ENCODE peak calls at places on chromosome 4, in eight cellular contexts. G, S, F, X, D, Q, J and U are unnamed samples.

GRCh38 chr4:147837435-147837834 is 105.5 kb downstream of the ARHGAP10 start:
- DNase-seq in G (no peak), S (no peak), F (no peak), X (no peak), D (no peak), Q (no peak), J (peak; percentile 27), U (no peak)

GRCh38 chr4:35461931-35462659 is 782.2 kb downstream of the ARAP2 start:
- DNase-seq in G (no peak), S (peak; percentile 50), F (peak; percentile 19), X (no peak), D (no peak), Q (no peak), J (no peak), U (no peak)

GRCh38 chr4:113683143-113683542 is 78.4 kb downstream of the CAMK2D start:
- DNase-seq in G (no peak), S (no peak), F (no peak), X (peak; percentile 48), D (no peak), Q (no peak), J (no peak), U (peak; percentile 33)

GRCh38 chr4:134862116-134862515 is 660.5 kb upstream of the PABPC4L start:
- DNase-seq in G (no peak), S (no peak), F (no peak), X (no peak), D (no peak), Q (no peak), J (no peak), U (no peak)

GRCh38 chr4:140344621-140345020 is 28.8 kb upstream of the SCOC start:
- DNase-seq in G (no peak), S (no peak), F (no peak), X (no peak), D (no peak), Q (no peak), J (no peak), U (no peak)

GRCh38 chr4:140662082-140662869 is 93.5 kb upstream of the UCP1 start:
- DNase-seq in G (no peak), S (no peak), F (no peak), X (no peak), D (no peak), Q (no peak), J (no peak), U (no peak)

GRCh38 chr4:5371415-5372190 is 320.3 kb downstream of the STK32B start:
- DNase-seq in G (no peak), S (no peak), F (no peak), X (no peak), D (no peak), Q (no peak), J (no peak), U (no peak)

GRCh38 chr4:131091896-131092295 is 1995.9 kb downstream of the C4orf33 start:
- DNase-seq in G (no peak), S (no peak), F (no peak), X (no peak), D (peak; percentile 45), Q (no peak), J (no peak), U (no peak)

GRCh38 chr4:78644744-78645330 is 93.3 kb downstream of the ANXA3 start:
- DNase-seq in G (peak; percentile 60), S (peak; percentile 59), F (peak; percentile 43), X (no peak), D (peak; percentile 89), Q (peak; percentile 72), J (peak; percentile 68), U (no peak)

GRCh38 chr4:5956285-5957021 is 61.8 kb downstream of the C4orf50 start:
- DNase-seq in G (no peak), S (peak; percentile 70), F (peak; percentile 64), X (no peak), D (no peak), Q (no peak), J (no peak), U (no peak)

GRCh38 chr4:7651461-7651921 is 216.8 kb upstream of the PSAPL1 start:
- DNase-seq in G (peak; percentile 29), S (peak; percentile 61), F (peak; percentile 49), X (no peak), D (peak; percentile 34), Q (no peak), J (no peak), U (no peak)

GRCh38 chr4:37243722-37244582 is 591 bp upstream of the NWD2 start:
- DNase-seq in G (no peak), S (peak; percentile 80), F (peak; percentile 84), X (peak; percentile 47), D (no peak), Q (no peak), J (no peak), U (no peak)
- TF ChIP-seq CTCF in G (no peak), S (peak; percentile 80), F (peak; percentile 77), X (no peak), D (no peak), Q (no peak), J (no peak), U (no peak)

GRCh38 chr4:41212221-41213203 is 1.8 kb downstream of the APBB2 start:
- DNase-seq in G (peak; percentile 56), S (no peak), F (peak; percentile 30), X (no peak), D (peak; percentile 85), Q (no peak), J (peak; percentile 62), U (no peak)

GRCh38 chr4:41213563-41214157 is 682 bp downstream of the APBB2 start:
- DNase-seq in G (no peak), S (no peak), F (peak; percentile 50), X (peak; percentile 56), D (no peak), Q (no peak), J (peak; percentile 21), U (no peak)

GRCh38 chr4:41215155-41215554 is 813 bp upstream of the APBB2 start:
- DNase-seq in G (no peak), S (no peak), F (no peak), X (no peak), D (no peak), Q (no peak), J (no peak), U (no peak)

GRCh38 chr4:41215969-41216293 is 1.6 kb upstream of the APBB2 start:
- DNase-seq in G (no peak), S (no peak), F (no peak), X (no peak), D (no peak), Q (no peak), J (no peak), U (no peak)

DNA sequence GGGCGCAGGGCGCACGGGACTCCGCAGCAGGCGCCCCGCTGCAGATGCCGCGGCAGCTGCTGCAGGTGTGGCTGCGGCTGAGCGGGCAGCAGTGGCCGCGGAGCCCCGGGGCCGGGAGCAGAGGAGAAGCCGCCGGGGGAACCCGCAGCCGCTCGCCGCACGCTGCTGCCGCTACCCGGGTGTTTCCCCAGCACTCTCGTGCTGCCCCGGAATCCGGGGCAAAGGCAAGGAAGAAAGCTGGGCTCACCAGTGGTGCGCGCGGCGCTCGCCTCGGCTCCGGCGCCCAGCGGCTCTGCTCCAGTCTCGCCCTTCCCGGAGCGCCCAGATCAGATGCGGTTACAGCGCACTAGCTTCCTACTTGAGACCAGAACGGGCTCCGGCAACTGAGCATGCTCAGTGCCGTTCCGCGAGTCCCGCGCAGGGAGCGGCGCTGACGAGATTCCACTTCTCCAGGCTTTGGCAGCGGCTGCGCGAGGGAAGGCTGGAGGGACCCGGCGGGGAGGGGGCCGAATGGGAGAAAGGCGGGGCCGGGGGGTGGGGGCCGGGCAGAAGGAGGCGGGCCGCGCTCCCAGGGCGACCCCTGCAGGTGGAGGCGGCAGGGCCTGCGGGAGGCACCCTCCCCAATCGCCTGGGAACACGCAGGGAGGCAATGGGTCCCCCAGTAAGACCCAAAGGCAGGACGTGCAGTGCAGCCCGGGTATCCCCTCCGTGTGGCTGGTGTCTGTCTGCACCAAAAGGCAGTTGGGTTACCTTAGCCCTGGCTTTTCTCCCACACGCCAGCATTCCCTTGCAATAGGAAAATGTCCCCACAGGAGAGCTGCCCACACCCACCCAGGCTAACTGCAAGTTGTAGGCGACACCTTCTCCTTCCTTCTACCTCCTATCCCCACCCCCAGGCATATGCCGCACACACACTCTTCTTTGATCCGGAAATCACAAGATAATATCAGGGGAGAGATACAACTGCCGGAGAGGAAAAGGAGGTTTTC is at the start of gene APBB2:
- DNase-seq in G (peak; percentile 92), S (peak; percentile 97), F (peak; percentile 96), X (peak; percentile 94), D (peak; percentile 98), Q (peak; percentile 86), J (peak; percentile 86), U (peak; percentile 31)
- TF ChIP-seq CTCF in G (no peak), S (peak; percentile 97), F (peak; percentile 80), X (peak; percentile 41), D (peak; percentile 64), Q (peak; percentile 55), J (peak; percentile 77), U (no peak)

GRCh38 chr4:184255361-184255760 is 37.7 kb upstream of the ENPP6 start:
- DNase-seq in G (peak; percentile 7), S (peak; percentile 25), F (no peak), X (no peak), D (no peak), Q (no peak), J (no peak), U (no peak)

GRCh38 chr4:184259081-184259480 is 41.4 kb upstream of the ENPP6 start:
- DNase-seq in G (no peak), S (no peak), F (no peak), X (no peak), D (no peak), Q (no peak), J (no peak), U (no peak)

GRCh38 chr4:184252136-184253071 is 34.7 kb upstream of the ENPP6 start:
- DNase-seq in G (no peak), S (no peak), F (no peak), X (no peak), D (no peak), Q (no peak), J (no peak), U (no peak)

GRCh38 chr4:184253072-184253420 is 35.4 kb upstream of the ENPP6 start:
- DNase-seq in G (no peak), S (no peak), F (no peak), X (no peak), D (no peak), Q (no peak), J (no peak), U (no peak)

DNA sequence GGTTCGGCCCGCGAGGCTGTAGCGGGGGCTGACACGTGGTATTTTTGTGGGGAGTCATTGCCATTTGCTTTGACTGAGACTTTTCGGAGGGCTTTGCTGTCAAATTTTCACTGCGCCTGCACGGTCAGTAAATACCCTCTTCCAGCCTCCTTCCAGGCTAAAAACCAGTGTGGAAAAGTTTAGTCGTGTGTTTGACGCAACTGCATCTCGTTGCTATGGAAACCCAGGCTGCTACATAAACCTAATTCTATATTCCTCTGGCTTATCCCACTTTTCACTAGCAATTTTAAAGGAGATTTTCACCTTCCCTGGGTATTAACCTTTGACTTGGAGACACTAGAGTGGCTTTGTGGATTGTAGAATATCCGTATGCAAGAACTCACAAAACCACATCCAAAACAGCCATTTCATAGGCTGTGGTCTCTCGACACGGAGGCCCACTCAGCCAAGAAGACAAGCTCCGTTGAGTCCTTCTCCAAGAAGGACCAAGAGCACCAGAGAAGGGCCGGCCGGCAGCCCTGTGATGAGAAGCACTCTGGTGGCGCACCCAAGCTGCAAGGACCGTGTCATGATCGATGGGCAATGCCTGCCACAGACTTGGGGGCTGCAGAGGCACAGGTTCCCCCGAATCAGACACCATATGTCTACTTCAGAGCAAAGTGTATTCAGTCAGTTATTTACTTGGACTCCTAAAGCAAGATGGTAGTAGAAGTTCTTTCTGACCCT is 38.4 kb upstream of the ENPP6 start:
- DNase-seq in G (peak; percentile 3), S (no peak), F (no peak), X (no peak), D (no peak), Q (no peak), J (no peak), U (no peak)
- TF ChIP-seq CTCF in G (no peak), S (no peak), F (no peak), X (no peak), D (no peak), Q (no peak), J (no peak), U (no peak)

GRCh38 chr4:169270156-169270809 is 473 bp downstream of the SH3RF1 start:
- DNase-seq in G (peak; percentile 31), S (peak; percentile 53), F (peak; percentile 59), X (peak; percentile 78), D (peak; percentile 69), Q (peak; percentile 32), J (peak; percentile 28), U (peak; percentile 42)
- TF ChIP-seq CTCF in G (no peak), S (peak; percentile 23), F (no peak), X (no peak), D (no peak), Q (no peak), J (no peak), U (no peak)